ENCODE peak calls at places on chromosomes 7 and 10, in five cellular contexts. One of them, this sample, is unnamed. For H3K27me3, the result is how much of the 10 kb centered on the place peaks cover.

GRCh38 chr7:135333196-135333595 is 99.6 kb downstream of the STRA8 start:
- DNase-seq in mesenchymal stem cell: no peak
- DNase-seq in thoracic aorta: no peak
- DNase-seq in body of pancreas: no peak
- DNase-seq in sigmoid colon: no peak
- DNase-seq in this sample: no peak

GRCh38 chr7:123201901-123202300 is 2.1 kb upstream of the SLC13A1 start:
- DNase-seq in body of pancreas: no peak
- DNase-seq in mesenchymal stem cell: no peak
- DNase-seq in sigmoid colon: no peak
- DNase-seq in thoracic aorta: no peak
- DNase-seq in this sample: no peak

GRCh38 chr10:78416031-78416800 is 382.6 kb downstream of the RPS24 start:
- DNase-seq in mesenchymal stem cell: peak
- DNase-seq in thoracic aorta: no peak
- DNase-seq in sigmoid colon: peak
- DNase-seq in body of pancreas: no peak
- DNase-seq in this sample: peak

GRCh38 chr7:4149236-4149635 is 532.9 kb upstream of the FOXK1 start:
- DNase-seq in thoracic aorta: no peak
- DNase-seq in sigmoid colon: no peak
- DNase-seq in body of pancreas: no peak
- DNase-seq in mesenchymal stem cell: no peak
- DNase-seq in this sample: no peak

GRCh38 chr7:28672397-28672797 is 260.1 kb downstream of the CREB5 start:
- DNase-seq in mesenchymal stem cell: no peak
- DNase-seq in body of pancreas: no peak
- DNase-seq in sigmoid colon: no peak
- DNase-seq in thoracic aorta: no peak
- DNase-seq in this sample: no peak

GRCh38 chr10:80144302-80145131 is 12.0 kb downstream of the PLAC9 start:
- DNase-seq in mesenchymal stem cell: no peak
- DNase-seq in body of pancreas: peak
- DNase-seq in sigmoid colon: no peak
- DNase-seq in thoracic aorta: no peak
- DNase-seq in this sample: no peak

GRCh38 chr7:2044311-2044882 is 188.3 kb downstream of the MAD1L1 start:
- DNase-seq in mesenchymal stem cell: no peak
- DNase-seq in body of pancreas: no peak
- DNase-seq in thoracic aorta: no peak
- DNase-seq in sigmoid colon: peak
- DNase-seq in this sample: no peak

GRCh38 chr10:1153805-1154351 is 97.7 kb downstream of the WDR37 start:
- DNase-seq in body of pancreas: no peak
- DNase-seq in thoracic aorta: no peak
- DNase-seq in sigmoid colon: peak
- DNase-seq in mesenchymal stem cell: no peak
- DNase-seq in this sample: no peak

GRCh38 chr7:53811555-53812079 is 730.6 kb upstream of the VSTM2A start:
- DNase-seq in sigmoid colon: no peak
- DNase-seq in body of pancreas: no peak
- DNase-seq in mesenchymal stem cell: no peak
- DNase-seq in thoracic aorta: no peak
- DNase-seq in this sample: no peak

GRCh38 chr7:34747842-34748241 is 89.8 kb downstream of the NPSR1 start:
- DNase-seq in mesenchymal stem cell: no peak
- DNase-seq in thoracic aorta: no peak
- DNase-seq in sigmoid colon: no peak
- DNase-seq in body of pancreas: peak
- DNase-seq in this sample: no peak

GRCh38 chr10:126270116-126270515 is 118.2 kb downstream of the ADAM12 start:
- DNase-seq in body of pancreas: no peak
- DNase-seq in sigmoid colon: no peak
- DNase-seq in thoracic aorta: no peak
- DNase-seq in mesenchymal stem cell: peak
- DNase-seq in this sample: no peak

GRCh38 chr7:1829111-1829510 is 159.0 kb downstream of the ELFN1 start:
- DNase-seq in sigmoid colon: peak
- DNase-seq in body of pancreas: no peak
- DNase-seq in thoracic aorta: no peak
- DNase-seq in mesenchymal stem cell: no peak
- DNase-seq in this sample: no peak

GRCh38 chr10:104925232-104925851 is 284.3 kb downstream of the SORCS3 start:
- DNase-seq in thoracic aorta: no peak
- DNase-seq in sigmoid colon: no peak
- DNase-seq in body of pancreas: peak
- DNase-seq in mesenchymal stem cell: no peak
- DNase-seq in this sample: no peak

GRCh38 chr7:52479990-52480389 is 555.4 kb upstream of the POM121L12 start:
- DNase-seq in thoracic aorta: no peak
- DNase-seq in mesenchymal stem cell: no peak
- DNase-seq in body of pancreas: no peak
- DNase-seq in sigmoid colon: no peak
- DNase-seq in this sample: no peak

GRCh38 chr10:75418712-75419111 is 12.7 kb upstream of the LRMDA start:
- DNase-seq in mesenchymal stem cell: no peak
- DNase-seq in thoracic aorta: no peak
- DNase-seq in body of pancreas: no peak
- DNase-seq in sigmoid colon: no peak
- DNase-seq in this sample: no peak

GRCh38 chr7:159099217-159099655 is 45.4 kb downstream of the VIPR2 start:
- DNase-seq in mesenchymal stem cell: no peak
- DNase-seq in thoracic aorta: no peak
- DNase-seq in sigmoid colon: peak
- DNase-seq in body of pancreas: no peak
- DNase-seq in this sample: no peak

GRCh38 chr10:119775529-119775928 is 49.7 kb downstream of the INPP5F start:
- DNase-seq in mesenchymal stem cell: no peak
- DNase-seq in thoracic aorta: no peak
- DNase-seq in sigmoid colon: no peak
- DNase-seq in body of pancreas: no peak
- DNase-seq in this sample: no peak

GRCh38 chr7:87886875-87887274 is 10.6 kb downstream of the DBF4 start:
- DNase-seq in body of pancreas: no peak
- DNase-seq in sigmoid colon: no peak
- DNase-seq in thoracic aorta: no peak
- DNase-seq in mesenchymal stem cell: peak
- DNase-seq in this sample: no peak

GRCh38 chr7:24981544-24981951 is 1.6 kb upstream of the OSBPL3 start:
- DNase-seq in thoracic aorta: no peak
- DNase-seq in mesenchymal stem cell: peak
- DNase-seq in body of pancreas: peak
- DNase-seq in sigmoid colon: peak
- DNase-seq in this sample: peak

GRCh38 chr7:33220231-33220630 is 90.9 kb downstream of the BBS9 start:
- DNase-seq in mesenchymal stem cell: no peak
- DNase-seq in body of pancreas: no peak
- DNase-seq in sigmoid colon: no peak
- DNase-seq in thoracic aorta: no peak
- DNase-seq in this sample: no peak

GRCh38 chr7:36037121-36037662 is 115.9 kb upstream of the EEPD1 start:
- DNase-seq in thoracic aorta: peak
- DNase-seq in sigmoid colon: no peak
- DNase-seq in mesenchymal stem cell: peak
- DNase-seq in body of pancreas: peak
- DNase-seq in this sample: peak

GRCh38 chr7:134778941-134779740 is at the start of gene CALD1:
- DNase-seq in thoracic aorta: peak
- DNase-seq in body of pancreas: peak
- DNase-seq in mesenchymal stem cell: peak
- DNase-seq in sigmoid colon: peak
- DNase-seq in this sample: peak

GRCh38 chr7:25712500-25712899 is 439.5 kb upstream of the NFE2L3 start:
- DNase-seq in thoracic aorta: no peak
- DNase-seq in sigmoid colon: no peak
- DNase-seq in mesenchymal stem cell: no peak
- DNase-seq in body of pancreas: no peak
- DNase-seq in this sample: no peak

GRCh38 chr7:13414181-13414580 is 575.3 kb downstream of the ETV1 start:
- DNase-seq in body of pancreas: no peak
- DNase-seq in thoracic aorta: no peak
- DNase-seq in sigmoid colon: no peak
- DNase-seq in mesenchymal stem cell: no peak
- DNase-seq in this sample: no peak
- H3K27ac ChIP-seq in body of pancreas: no peak
- H3K27ac ChIP-seq in thoracic aorta: no peak
- H3K27ac ChIP-seq in sigmoid colon: no peak
- H3K27ac ChIP-seq in mesenchymal stem cell: no peak
- H3K27ac ChIP-seq in this sample: no peak

DNA sequence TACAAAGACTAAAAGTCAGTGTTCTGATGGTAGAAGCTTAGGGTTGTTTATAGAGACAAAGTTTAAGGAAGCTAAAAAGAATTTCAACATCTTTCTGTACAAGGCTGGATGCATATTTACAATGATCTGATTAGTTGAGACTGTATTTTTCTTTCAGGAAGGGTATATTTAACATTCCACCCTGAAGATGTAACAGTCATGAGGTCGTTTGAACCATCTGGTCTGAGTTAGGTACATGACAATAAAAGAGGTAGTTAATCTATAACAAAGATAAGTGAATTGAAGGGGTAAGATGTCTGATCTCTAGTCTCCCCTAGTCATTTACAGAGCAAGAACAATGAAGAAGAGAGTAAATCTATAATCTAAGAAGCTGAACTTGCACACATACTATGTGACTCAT is 821.2 kb downstream of the CNTNAP2 start:
- DNase-seq in sigmoid colon: no peak
- DNase-seq in mesenchymal stem cell: no peak
- DNase-seq in thoracic aorta: no peak
- DNase-seq in body of pancreas: no peak
- DNase-seq in this sample: no peak
- H3K4me3 ChIP-seq in sigmoid colon: no peak
- H3K4me3 ChIP-seq in mesenchymal stem cell: no peak
- H3K4me3 ChIP-seq in thoracic aorta: no peak
- H3K4me3 ChIP-seq in body of pancreas: no peak
- H3K4me3 ChIP-seq in this sample: no peak

GRCh38 chr7:143454091-143454729 is 11.0 kb downstream of the TAS2R60 start:
- DNase-seq in mesenchymal stem cell: no peak
- DNase-seq in sigmoid colon: no peak
- DNase-seq in thoracic aorta: no peak
- DNase-seq in body of pancreas: no peak
- DNase-seq in this sample: no peak
- H3K27me3 ChIP-seq in mesenchymal stem cell: under half
- H3K27me3 ChIP-seq in sigmoid colon: under half
- H3K27me3 ChIP-seq in thoracic aorta: under half
- H3K27me3 ChIP-seq in body of pancreas: under half
- H3K27me3 ChIP-seq in this sample: under half

GRCh38 chr10:118501637-118502440 is 93.6 kb downstream of the PRLHR start:
- DNase-seq in thoracic aorta: no peak
- DNase-seq in body of pancreas: no peak
- DNase-seq in mesenchymal stem cell: no peak
- DNase-seq in sigmoid colon: no peak
- DNase-seq in this sample: peak
- H3K27ac ChIP-seq in thoracic aorta: no peak
- H3K27ac ChIP-seq in body of pancreas: no peak
- H3K27ac ChIP-seq in mesenchymal stem cell: no peak
- H3K27ac ChIP-seq in sigmoid colon: no peak
- H3K27ac ChIP-seq in this sample: no peak

DNA sequence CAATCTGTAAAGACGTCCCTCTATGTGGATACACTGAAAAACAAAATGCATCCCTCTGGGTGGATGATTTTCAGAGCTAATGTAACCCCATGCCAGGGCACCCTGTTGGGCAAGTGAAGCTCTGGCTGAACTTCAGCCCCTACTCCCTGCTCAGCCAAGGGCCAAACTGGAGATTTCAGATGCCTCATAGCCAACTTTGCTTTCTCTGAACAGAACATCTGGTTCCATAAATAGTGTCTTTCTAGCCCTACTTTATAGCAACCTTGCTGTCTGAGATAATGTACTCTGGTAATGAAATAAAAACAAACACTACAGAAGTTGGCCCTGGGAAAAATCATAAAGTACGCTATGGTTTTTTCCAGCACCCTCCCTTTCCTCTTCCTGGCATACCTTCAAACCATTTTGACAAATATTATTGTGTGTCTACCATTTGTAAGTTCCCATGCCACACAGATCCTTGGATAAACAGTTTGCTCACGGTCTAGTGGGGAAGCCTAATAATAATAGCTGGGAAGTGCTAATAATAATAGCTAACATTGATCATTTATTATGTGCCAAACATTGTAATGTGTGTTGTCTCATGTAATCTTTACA is 3.4 kb downstream of the ENTPD1 start:
- DNase-seq in sigmoid colon: no peak
- DNase-seq in body of pancreas: no peak
- DNase-seq in thoracic aorta: no peak
- DNase-seq in mesenchymal stem cell: no peak
- DNase-seq in this sample: no peak
- H3K4me3 ChIP-seq in sigmoid colon: no peak
- H3K4me3 ChIP-seq in body of pancreas: no peak
- H3K4me3 ChIP-seq in thoracic aorta: no peak
- H3K4me3 ChIP-seq in mesenchymal stem cell: no peak
- H3K4me3 ChIP-seq in this sample: no peak

DNA sequence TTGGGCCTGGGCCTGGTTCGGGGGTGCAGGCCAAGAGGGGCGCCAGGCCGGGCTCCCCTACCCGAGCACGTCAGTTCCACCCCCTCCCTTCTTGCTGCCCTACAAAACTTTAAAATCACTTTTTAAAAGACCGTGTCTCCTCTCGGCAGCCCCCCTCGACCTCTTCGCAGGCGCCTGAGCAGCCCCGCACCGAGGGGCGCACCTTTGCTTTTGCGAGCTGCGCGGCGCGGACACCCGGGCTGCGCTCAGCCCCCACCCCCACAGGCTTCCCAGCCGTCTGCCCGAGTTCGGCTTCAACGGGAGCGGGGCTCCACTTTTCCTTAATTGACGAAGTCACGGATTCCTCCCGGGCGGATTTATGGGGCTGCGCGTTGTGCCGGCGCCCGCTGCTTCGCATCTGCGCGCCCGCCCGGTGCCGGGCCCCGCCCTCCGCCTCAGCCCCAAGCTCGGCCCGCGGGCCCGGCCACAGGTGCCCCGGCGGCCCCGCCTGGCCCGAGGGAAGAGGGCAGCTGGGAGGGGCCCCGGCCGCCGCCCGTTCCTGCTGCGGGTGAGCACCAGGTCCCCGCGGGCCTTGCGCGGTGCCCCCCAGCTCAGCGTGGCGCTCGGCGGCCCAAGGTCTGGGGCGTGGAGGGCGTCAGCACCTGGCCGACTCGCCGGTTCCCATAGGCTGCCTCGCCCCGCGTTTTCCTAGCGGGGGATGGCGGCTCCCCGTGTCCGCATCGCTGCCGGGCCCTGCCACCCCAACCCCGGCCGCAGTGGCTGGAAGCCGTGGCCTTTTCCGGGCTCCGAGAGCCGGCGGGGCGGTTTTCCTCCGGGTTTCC is 10.8 kb upstream of the MNX1 start:
- DNase-seq in mesenchymal stem cell: no peak
- DNase-seq in thoracic aorta: no peak
- DNase-seq in sigmoid colon: no peak
- DNase-seq in body of pancreas: no peak
- DNase-seq in this sample: no peak
- H3K27me3 ChIP-seq in mesenchymal stem cell: half or more
- H3K27me3 ChIP-seq in thoracic aorta: under half
- H3K27me3 ChIP-seq in sigmoid colon: half or more
- H3K27me3 ChIP-seq in body of pancreas: under half
- H3K27me3 ChIP-seq in this sample: half or more